ENCODE peak calls at places on chromosomes 7 and 10, in four cellular contexts. T is IMR-90, I is H9, F is neuronal stem cell. A is an unnamed sample. For H3K79me1, the result is how much of the 10 kb centered on the place peaks cover.

GRCh38 chr7:29344334-29344978 is 149.9 kb downstream of the CHN2 start:
- DNase-seq in I (no peak), T (no peak), F (no peak), A (no peak)

GRCh38 chr10:104277785-104278184 is 8.8 kb downstream of the GSTO2 start:
- DNase-seq in T (no peak), F (no peak), I (no peak), A (no peak)

GRCh38 chr10:43361532-43362190 is 9.8 kb upstream of the FXYD4 start:
- DNase-seq in T (no peak), I (no peak), F (no peak), A (no peak)

GRCh38 chr7:33459340-33459751 is 330.0 kb downstream of the BBS9 start:
- DNase-seq in F (peak), T (peak), I (peak), A (peak)

GRCh38 chr10:103742779-103743178 is 112.6 kb downstream of the SH3PXD2A start:
- DNase-seq in F (no peak), T (no peak), I (no peak), A (no peak)

GRCh38 chr10:75281980-75282379 is 46.2 kb upstream of the COMTD1 start:
- DNase-seq in F (no peak), I (no peak), T (no peak), A (no peak)

GRCh38 chr10:21069929-21070363 is 172.8 kb upstream of the NEBL start:
- DNase-seq in T (no peak), I (no peak), F (no peak), A (no peak)

GRCh38 chr10:6542999-6543430 is 37.1 kb downstream of the PRKCQ start:
- DNase-seq in F (no peak), T (no peak), I (no peak), A (no peak)

GRCh38 chr7:139095194-139095659 is 14.3 kb downstream of the ZC3HAV1 start:
- DNase-seq in I (peak), F (no peak), T (no peak), A (no peak)

GRCh38 chr10:81109200-81109752 is 571.6 kb downstream of the SH2D4B start:
- DNase-seq in T (no peak), F (no peak), I (no peak), A (no peak)

GRCh38 chr7:44306608-44307007 is 18.8 kb downstream of the CAMK2B start:
- DNase-seq in T (no peak), I (no peak), F (no peak), A (no peak)

GRCh38 chr7:140668641-140669040 is 4.1 kb upstream of the ADCK2 start:
- DNase-seq in I (no peak), T (no peak), F (no peak), A (no peak)

GRCh38 chr7:79401254-79401653 is 52.2 kb downstream of the MAGI2 start:
- DNase-seq in T (no peak), I (no peak), F (no peak), A (no peak)

GRCh38 chr10:44376504-44377099 is 8.3 kb downstream of the CXCL12 start:
- DNase-seq in I (no peak), T (no peak), F (no peak), A (no peak)

GRCh38 chr7:102439963-102440795 is 6.8 kb downstream of the ORAI2 start:
- DNase-seq in I (peak), F (peak), T (peak), A (peak)

GRCh38 chr7:70466725-70467364 is 665.1 kb upstream of the GALNT17 start:
- DNase-seq in T (no peak), F (no peak), I (no peak), A (no peak)

GRCh38 chr7:2047272-2047581 is 185.5 kb downstream of the MAD1L1 start:
- DNase-seq in I (no peak), T (no peak), F (no peak), A (no peak)

GRCh38 chr10:72243822-72244437 is 27.9 kb upstream of the ASCC1 start:
- DNase-seq in F (no peak), I (no peak), T (peak), A (peak)

GRCh38 chr7:20170626-20171025 is 46.6 kb downstream of the MACC1 start:
- DNase-seq in T (peak), F (no peak), I (no peak), A (peak)

GRCh38 chr10:56258378-56258777 is 102.7 kb downstream of the ZWINT start:
- DNase-seq in I (no peak), F (no peak), T (no peak), A (no peak)

GRCh38 chr7:4771737-4772136 is 3.7 kb upstream of the AP5Z1 start:
- DNase-seq in I (no peak), F (no peak), T (no peak), A (no peak)

GRCh38 chr7:81094952-81095351 is 176.1 kb upstream of the SEMA3C start:
- DNase-seq in F (no peak), I (no peak), T (no peak), A (no peak)

GRCh38 chr10:80186364-80187012 is 18.8 kb downstream of the ANXA11 start:
- DNase-seq in T (no peak), I (no peak), F (no peak), A (peak)

GRCh38 chr7:130888017-130888371 is 154.0 kb upstream of the KLF14 start:
- DNase-seq in I (no peak), F (no peak), T (no peak), A (peak)

GRCh38 chr7:20519641-20520040 is 95.8 kb upstream of the ABCB5 start:
- DNase-seq in I (no peak), F (no peak), T (no peak), A (no peak)

GRCh38 chr10:102657984-102658724 is 13.9 kb downstream of the TRIM8 start:
- DNase-seq in I (no peak), T (peak), F (no peak), A (no peak)

GRCh38 chr10:54060572-54060971 is 740.5 kb downstream of the PCDH15 start:
- DNase-seq in I (no peak), T (no peak), F (no peak), A (no peak)

DNA sequence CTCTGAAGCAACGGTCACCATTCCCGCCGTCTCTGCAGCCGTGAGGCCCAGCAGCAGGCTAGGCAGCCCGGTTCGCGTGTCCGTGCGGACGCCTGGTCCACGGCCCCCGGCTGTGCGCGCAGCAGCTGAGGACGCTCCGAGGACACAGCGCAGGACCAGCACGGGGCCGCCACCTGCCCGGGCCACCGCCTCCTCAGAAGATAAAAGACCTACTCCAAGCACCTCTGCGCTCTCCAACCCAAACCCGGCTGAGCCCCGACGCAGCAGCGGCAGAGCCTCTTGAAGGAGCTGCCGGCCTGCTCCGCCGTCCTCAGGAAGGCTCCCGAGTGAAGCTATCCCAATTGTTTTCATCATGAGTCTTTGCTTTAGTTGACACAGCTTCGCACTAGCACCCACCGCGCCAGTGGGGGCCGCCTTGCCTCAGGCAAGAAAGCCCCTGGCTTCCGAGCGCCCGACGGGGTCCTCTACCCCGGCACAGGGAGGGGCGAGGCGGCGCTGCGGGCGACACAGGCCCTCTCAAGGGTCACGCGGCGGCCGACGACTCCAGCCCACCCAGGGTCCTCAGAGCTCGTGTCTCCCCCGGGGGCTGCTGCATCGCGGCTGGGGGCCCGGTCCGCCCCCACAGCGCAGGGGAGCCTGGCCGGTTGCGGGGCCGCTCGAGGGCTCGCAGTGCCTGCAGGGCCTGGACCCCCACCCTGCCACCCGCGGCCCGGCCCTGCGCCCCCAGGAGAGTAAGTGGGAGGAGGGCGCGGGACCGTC is 16.9 kb upstream of the GPR146 start:
- DNase-seq in I (peak), F (no peak), T (peak), A (peak)
- H3K79me1 ChIP-seq in I (under half), F (under half), T (under half), A (under half)

GRCh38 chr10:111974325-111974724 is 209.2 kb downstream of the GPAM start:
- DNase-seq in I (no peak), T (no peak), F (no peak), A (no peak)
- H3K18ac ChIP-seq in I (no peak), T (no peak), F (no peak), A (no peak)

GRCh38 chr10:86411852-86412550 is 45.4 kb upstream of the GRID1 start:
- DNase-seq in I (no peak), F (no peak), T (no peak), A (no peak)

GRCh38 chr10:86411281-86411841 is 44.8 kb upstream of the GRID1 start:
- DNase-seq in I (no peak), T (peak), F (no peak), A (no peak)

GRCh38 chr10:86409183-86409582 is 42.6 kb upstream of the GRID1 start:
- DNase-seq in T (no peak), F (no peak), I (no peak), A (no peak)

GRCh38 chr10:86413046-86413728 is 46.6 kb upstream of the GRID1 start:
- DNase-seq in T (peak), I (no peak), F (no peak), A (no peak)

DNA sequence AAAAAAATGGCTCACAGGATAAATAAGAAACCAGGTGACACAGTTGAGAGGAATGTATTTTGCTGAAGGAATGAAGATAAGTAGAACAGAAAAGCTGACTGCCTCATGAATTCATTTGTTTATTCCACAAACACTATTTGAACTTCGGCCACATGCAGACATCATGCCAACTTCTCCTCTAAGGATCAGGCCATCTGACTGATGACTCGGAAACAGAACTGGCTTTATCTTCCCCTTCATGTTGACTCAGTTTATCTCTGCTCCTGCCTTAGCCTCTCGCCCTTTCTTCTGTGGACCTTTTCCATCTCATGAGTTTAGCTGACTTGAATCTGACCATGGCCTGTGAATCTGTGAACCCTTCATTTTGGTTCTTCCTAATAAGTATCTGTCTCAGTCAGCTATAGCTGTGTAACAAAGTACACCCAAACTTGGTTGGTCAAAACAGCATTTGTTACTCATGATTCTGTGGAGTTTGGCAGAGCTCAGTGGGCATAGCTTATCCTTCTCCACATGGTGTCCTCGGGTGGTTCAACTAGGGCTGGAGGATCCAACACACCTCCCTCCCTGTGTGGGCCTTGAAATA is 44.0 kb upstream of the GRID1 start:
- DNase-seq in F (no peak), I (no peak), T (peak), A (no peak)
- H3K9ac ChIP-seq in F (no peak), I (no peak), T (no peak), A (no peak)

DNA sequence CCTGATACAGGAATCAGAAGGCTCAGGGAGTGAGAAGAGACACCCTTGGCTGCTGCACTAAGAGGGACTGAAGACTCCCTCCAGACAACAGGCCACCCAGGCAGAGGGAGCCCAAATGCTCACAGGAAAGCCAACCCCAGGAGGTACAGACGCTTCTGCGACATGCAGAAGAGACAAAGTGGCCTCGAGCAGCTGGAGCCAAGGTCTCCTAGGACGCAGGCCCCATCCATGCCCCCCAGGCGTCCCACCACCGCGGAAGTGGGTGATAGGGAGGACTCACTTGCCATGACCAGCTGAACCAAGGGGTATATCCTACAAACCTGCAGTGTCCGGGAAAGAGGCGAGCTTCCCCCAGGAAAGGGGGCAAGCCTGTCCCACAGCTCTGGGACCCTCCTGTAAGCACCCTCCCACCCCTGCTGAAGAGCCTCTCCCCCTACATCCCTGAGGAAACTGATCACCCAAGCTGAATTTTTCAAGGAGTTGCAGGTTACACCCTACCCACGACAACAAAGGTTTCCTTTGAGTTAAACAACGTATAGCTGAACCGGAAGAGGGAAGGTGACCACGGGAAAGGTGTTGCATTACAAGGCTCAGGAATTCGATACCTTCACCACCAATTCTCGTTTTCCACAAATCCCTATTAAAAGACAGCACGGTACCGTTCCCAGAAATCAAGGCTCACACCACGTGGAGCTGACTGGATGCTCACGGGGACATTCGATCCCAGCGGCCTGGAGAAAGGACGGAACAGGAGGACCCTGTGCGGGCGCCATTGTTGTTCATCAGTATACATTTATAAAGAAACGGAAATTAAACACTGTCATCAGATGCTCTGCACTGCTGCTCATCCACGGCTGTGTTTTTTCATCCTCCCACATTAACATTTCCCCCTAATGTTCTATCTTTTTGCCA is 56.6 kb downstream of the CTBP2 start:
- DNase-seq in F (no peak), I (no peak), T (no peak), A (no peak)
- H3K79me1 ChIP-seq in F (under half), I (under half), T (half or more), A (under half)

DNA sequence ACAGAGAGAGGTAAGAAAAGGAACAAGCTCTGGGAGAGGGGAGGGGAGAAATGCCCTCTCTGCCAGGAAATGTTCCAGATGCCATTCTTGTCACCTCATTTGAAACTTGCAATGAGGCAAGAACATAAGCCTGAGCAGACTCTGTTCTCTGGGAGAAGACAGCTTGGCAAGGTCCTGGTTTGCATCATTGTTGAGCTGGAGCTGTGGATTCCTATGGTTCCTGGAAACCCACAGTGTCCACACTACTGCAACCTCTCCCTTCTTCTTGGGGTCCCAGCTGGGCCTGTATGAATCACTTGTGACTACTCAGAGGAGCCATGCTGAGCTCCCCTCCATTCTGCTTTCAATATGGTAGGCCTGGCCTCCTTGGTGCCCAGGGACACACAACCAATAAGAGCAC is 60.8 kb upstream of the HECTD2 start:
- DNase-seq in F (no peak), T (peak), I (no peak), A (peak)
- H3K18ac ChIP-seq in F (peak), T (peak), I (no peak), A (peak)

GRCh38 chr7:117097860-117098259 is 144.6 kb downstream of the ST7 start:
- DNase-seq in F (no peak), I (no peak), T (no peak), A (no peak)
- H3K9ac ChIP-seq in F (no peak), I (no peak), T (no peak), A (no peak)

DNA sequence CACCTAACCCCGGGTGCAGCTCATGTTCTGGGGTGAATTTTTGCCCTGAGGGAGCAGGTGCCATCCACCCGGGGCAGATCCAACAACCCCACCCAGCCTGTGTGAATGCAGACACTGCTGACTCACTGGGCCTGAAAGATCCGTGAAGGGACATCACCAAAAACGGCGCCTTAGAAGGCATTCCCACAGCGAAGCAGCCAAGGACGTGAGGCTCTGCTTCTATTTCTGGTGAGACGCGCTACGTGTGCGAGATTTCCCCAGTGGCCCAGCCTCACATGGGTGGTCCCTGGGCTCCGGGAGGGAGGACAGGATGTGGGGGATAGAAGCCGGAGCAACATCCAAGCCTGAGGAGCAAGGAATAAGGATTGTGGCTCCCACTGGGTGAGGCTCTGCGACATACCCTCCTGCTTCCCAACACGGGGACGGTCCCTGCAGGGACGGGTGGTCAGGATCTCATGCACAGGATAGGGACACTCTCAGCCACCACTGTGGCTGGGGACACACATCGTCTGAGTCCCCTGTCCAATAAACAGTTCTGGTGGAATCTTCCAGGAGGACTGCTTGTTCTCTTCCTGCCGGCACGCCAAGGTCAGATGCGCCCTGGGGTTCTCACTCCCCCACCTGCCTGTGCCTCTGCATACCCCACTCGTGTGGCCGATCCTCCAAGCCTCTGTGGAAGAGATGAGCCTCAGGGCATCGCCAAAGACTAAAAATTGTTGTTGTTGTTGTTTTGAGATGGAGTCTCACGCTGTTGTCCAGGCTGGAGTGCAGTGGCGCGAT is 70.2 kb downstream of the ZRANB1 start:
- DNase-seq in I (no peak), F (no peak), T (no peak), A (no peak)
- H3K79me1 ChIP-seq in I (under half), F (under half), T (under half), A (under half)

A was measured in trophoblast cell.